ENCODE peak calls at places on chromosomes 6 and 20, in five cellular contexts. R is EH, N is prostate gland, X is NCI-H1105, O is NCI-H1694. B is an unnamed sample.

GRCh38 chr6:79946773-79947190 is 571 bp downstream of the ELOVL4 start:
- DNase-seq in R (peak), X (peak), O (no peak), N (peak), B (peak)

GRCh38 chr20:34713194-34713943 is 9.2 kb downstream of the TP53INP2 start:
- DNase-seq in X (no peak), O (peak), N (no peak), R (peak), B (peak)

GRCh38 chr6:133648576-133648975 is 240.3 kb upstream of the TCF21 start:
- DNase-seq in N (no peak), X (no peak), O (no peak), R (no peak), B (no peak)

GRCh38 chr20:714453-714852 is 38.9 kb upstream of the SCRT2 start:
- DNase-seq in R (no peak), O (no peak), N (no peak), X (no peak), B (no peak)

GRCh38 chr6:150654671-150655070 is 55.0 kb downstream of the PLEKHG1 start:
- DNase-seq in N (no peak), O (no peak), X (no peak), R (no peak), B (no peak)

GRCh38 chr20:17771206-17772004 is 71.6 kb downstream of the BANF2 start:
- DNase-seq in N (no peak), R (peak), X (peak), O (no peak), B (peak)

GRCh38 chr6:130742282-130742681 is 84.9 kb upstream of the SMLR1 start:
- DNase-seq in O (no peak), X (no peak), R (peak), N (no peak), B (peak)

GRCh38 chr6:37705239-37706051 is 7.8 kb upstream of the MDGA1 start:
- DNase-seq in N (peak), R (peak), X (no peak), O (no peak), B (peak)

GRCh38 chr6:7991992-7992815 is 72.0 kb downstream of the BLOC1S5 start:
- DNase-seq in X (no peak), N (no peak), O (no peak), R (peak), B (peak)

GRCh38 chr6:166572370-166573261 is 13.9 kb downstream of the RAMACL start:
- DNase-seq in O (no peak), X (no peak), R (peak), N (no peak), B (no peak)

GRCh38 chr6:129936329-129937165 is 75.4 kb upstream of the TMEM244 start:
- DNase-seq in R (peak), O (no peak), N (no peak), X (peak), B (peak)

GRCh38 chr6:14379568-14379967 is 262.0 kb downstream of the CD83 start:
- DNase-seq in N (no peak), R (no peak), O (no peak), X (no peak), B (no peak)